ENCODE peak calls at places on chromosome 13, in five cellular contexts. J, M, N, S and A are unnamed samples.

GRCh38 chr13:33078268-33078667 is 62.0 kb downstream of the KL start:
- DNase-seq in S (no peak), M (no peak), J (no peak), N (no peak), A (no peak)

GRCh38 chr13:99892866-99893504 is 78.6 kb downstream of the ZIC5 start:
- DNase-seq in S (no peak), J (no peak), M (no peak), N (no peak), A (no peak)

GRCh38 chr13:76027131-76027530 is 391.0 kb downstream of the LMO7 start:
- DNase-seq in N (no peak), J (no peak), M (no peak), S (no peak), A (no peak)

GRCh38 chr13:46380242-46380641 is 6.8 kb downstream of the RUBCNL start:
- DNase-seq in N (no peak), S (no peak), J (no peak), M (no peak), A (no peak)

GRCh38 chr13:34765446-34766180 is 176.5 kb upstream of the NBEA start:
- DNase-seq in M (no peak), S (no peak), J (no peak), N (no peak), A (no peak)

GRCh38 chr13:113499936-113500335 is 9.4 kb upstream of the DCUN1D2 start:
- DNase-seq in S (peak), N (peak), J (no peak), M (peak), A (no peak)

GRCh38 chr13:32581177-32581786 is 5.0 kb upstream of the PDS5B start:
- DNase-seq in M (peak), J (no peak), S (no peak), N (no peak), A (peak)

GRCh38 chr13:39374741-39375189 is 228.2 kb downstream of the LHFPL6 start:
- DNase-seq in S (no peak), M (no peak), J (no peak), N (no peak), A (no peak)

GRCh38 chr13:43441464-43441863 is 345.3 kb downstream of the ENOX1 start:
- DNase-seq in S (no peak), N (no peak), J (no peak), M (no peak), A (no peak)
- TF ChIP-seq CTCF in S (no peak), N (no peak), J (no peak), M (no peak), A (no peak)

GRCh38 chr13:30116379-30116778 is 191.0 kb downstream of the KATNAL1 start:
- DNase-seq in N (no peak), J (no peak), M (no peak), S (no peak), A (no peak)

GRCh38 chr13:30113531-30113930 is 193.8 kb downstream of the KATNAL1 start:
- DNase-seq in M (no peak), J (no peak), N (no peak), S (no peak), A (no peak)

GRCh38 chr13:30113983-30114491 is 193.3 kb downstream of the KATNAL1 start:
- DNase-seq in N (no peak), M (no peak), S (no peak), J (peak), A (no peak)

GRCh38 chr13:30114586-30115256 is 192.6 kb downstream of the KATNAL1 start:
- DNase-seq in S (peak), N (peak), J (peak), M (peak), A (peak)

DNA sequence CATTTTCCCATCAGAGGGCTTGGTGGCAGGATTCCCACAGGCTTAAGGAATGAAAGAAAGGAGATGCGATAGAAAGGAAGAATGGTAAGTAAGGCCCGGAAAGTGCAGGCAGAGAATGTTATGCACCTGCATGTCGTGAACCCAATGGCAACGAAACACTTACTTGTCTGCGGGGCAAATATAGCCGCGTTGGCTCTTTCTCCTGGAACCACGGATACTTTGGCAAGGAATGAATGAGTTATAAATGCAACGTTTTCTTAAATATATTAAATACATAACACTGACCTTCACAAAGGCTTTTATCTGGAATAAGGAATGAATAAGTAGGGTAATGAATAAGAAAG is 192.1 kb downstream of the KATNAL1 start:
- DNase-seq in N (no peak), J (no peak), S (no peak), M (no peak), A (no peak)
- H3K4me3 ChIP-seq in N (peak), J (peak), S (peak), M (peak), A (peak)

DNA sequence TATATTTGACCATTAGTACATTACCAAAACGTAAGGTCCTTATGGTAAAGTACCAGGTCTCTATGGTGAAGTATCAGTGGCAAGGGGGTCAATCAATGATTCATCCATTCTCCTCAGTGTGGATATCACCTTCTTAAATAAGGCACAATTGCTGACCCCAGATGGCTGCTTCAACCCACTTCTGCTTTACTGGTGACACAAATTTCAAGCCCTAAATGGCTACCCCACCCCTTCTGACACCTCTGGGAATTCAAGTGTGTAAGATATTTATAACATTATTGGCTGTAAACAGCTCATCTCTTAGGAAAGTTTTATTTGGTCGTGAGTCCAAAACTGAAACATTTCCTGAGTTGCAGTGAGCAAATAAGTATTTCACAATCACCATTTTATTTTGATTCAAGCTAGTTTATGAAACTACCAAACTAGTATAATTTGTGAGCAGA is 7.9 kb upstream of the WBP4 start:
- DNase-seq in S (no peak), M (peak), J (no peak), N (peak), A (peak)
- TF ChIP-seq CTCF in S (no peak), M (no peak), J (no peak), N (no peak), A (no peak)

GRCh38 chr13:25904830-25905229 is 147.0 kb downstream of the SHISA2 start:
- DNase-seq in S (no peak), N (no peak), M (no peak), J (no peak), A (no peak)
- H3K4me3 ChIP-seq in S (no peak), N (no peak), M (no peak), J (no peak), A (no peak)

DNA sequence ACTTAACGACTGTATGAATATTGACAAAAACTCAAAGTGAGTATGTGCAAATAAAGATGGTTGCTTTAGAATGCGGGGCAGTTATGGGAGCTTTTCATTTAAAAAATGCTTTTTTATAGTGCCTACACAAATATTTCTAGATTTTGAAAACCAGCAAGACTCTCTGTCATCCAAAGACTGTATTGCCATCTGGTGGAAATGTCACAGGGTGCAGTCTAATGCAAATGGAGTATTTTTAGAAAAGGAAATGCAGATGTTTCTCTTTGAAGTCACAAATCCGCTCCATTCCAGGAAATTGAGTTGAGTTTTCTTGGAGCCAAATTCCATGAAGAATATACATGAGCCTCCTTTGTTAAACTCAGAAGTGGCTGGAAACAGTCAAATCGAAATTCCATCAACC is 2.3 kb upstream of the C1QTNF9B start:
- DNase-seq in N (peak), S (peak), J (no peak), M (peak), A (peak)
- TF ChIP-seq CTCF in N (peak), S (peak), J (no peak), M (peak), A (peak)

GRCh38 chr13:38046049-38046376 is 176.4 kb upstream of the TRPC4 start:
- DNase-seq in M (no peak), N (no peak), S (no peak), J (no peak), A (no peak)

GRCh38 chr13:38042771-38043170 is 173.2 kb upstream of the TRPC4 start:
- DNase-seq in M (peak), S (peak), J (no peak), N (no peak), A (no peak)

GRCh38 chr13:38044067-38044466 is 174.5 kb upstream of the TRPC4 start:
- DNase-seq in J (no peak), N (no peak), M (no peak), S (no peak), A (no peak)

DNA sequence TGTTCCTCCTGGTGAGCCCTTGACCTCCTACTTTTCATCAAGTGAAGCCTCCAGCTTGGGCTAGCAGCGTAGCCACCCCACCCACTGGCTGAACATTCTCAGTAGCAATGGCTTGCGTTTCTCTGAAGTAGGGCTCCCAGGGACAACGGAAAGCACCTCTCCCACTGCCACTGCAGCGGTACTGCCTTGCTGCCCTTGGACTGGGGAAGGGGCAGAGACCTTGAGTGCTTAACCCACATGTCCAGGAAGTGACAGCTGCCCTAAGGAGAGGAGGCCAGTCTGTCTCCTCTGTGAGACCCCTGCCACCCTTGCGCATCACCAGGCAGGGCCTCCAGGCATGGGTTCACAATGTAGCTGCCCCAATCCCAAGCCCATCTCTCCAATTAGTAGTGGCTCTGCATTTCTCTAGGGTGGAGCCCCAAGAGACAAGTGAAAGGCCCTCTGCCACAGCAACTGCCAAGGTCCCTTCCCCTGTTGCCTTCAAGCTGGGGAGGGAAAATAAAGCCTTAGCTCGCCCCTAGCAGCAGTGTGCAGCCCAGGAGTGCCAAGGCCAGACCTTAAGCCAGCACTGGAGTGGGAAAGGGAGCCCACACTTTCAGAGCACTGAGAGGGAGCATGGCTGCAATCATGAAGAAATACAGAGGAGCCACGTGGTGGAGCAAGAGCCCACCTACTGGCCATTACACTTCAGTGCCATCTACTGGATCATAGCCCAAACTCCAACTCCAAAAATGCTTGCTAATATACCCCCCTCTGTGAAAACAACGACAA is 175.9 kb upstream of the TRPC4 start:
- DNase-seq in S (peak), N (no peak), M (peak), J (no peak), A (peak)
- H3K4me3 ChIP-seq in S (no peak), N (no peak), M (no peak), J (no peak), A (no peak)

GRCh38 chr13:85896516-85897450 is 97.6 kb upstream of the SLITRK6 start:
- DNase-seq in M (no peak), N (no peak), S (no peak), J (no peak), A (peak)
- TF ChIP-seq CTCF in M (no peak), N (no peak), S (peak), J (no peak), A (peak)

DNA sequence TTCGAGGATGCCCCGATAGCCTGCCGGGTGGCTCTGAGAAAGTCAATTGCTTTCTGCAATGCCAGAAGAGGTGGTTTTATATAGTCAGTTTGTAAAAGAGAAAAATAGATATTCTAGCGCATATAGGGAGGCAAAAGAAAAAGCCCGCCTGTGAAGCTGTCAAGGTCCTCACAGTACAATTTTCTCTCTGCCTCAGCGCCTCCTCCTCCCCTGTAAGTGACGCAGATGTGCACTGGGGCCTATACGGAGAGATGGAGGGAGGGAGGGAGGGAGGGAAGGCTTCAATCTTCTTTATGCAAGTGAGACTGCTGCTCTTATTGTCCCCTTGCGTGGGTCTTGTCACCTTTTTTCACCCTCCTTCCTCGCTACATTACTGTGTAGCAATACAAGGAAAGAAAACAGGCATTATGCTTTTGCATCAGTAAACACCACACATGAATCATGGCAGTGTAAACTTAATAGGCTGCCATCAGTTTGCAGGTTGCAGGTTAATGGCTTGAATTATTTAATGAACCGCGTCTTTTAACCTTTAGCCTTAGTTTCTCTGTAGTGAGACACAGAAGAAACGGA is at the start of gene KLHL1:
- DNase-seq in M (no peak), J (no peak), N (no peak), S (no peak), A (no peak)
- H3K4me3 ChIP-seq in M (no peak), J (no peak), N (no peak), S (peak), A (no peak)

GRCh38 chr13:98142427-98143156 is at the start of gene FARP1:
- DNase-seq in N (peak), J (peak), M (peak), S (no peak), A (peak)
- TF ChIP-seq CTCF in N (no peak), J (peak), M (no peak), S (peak), A (peak)